ENCODE peak calls at places on chromosomes 16 and 17, in four cellular contexts. C is B cell, H is astrocyte of the cerebellum, W is A549. S is an unnamed sample.

GRCh38 chr17:67058036-67058435 is 13.7 kb downstream of the CACNG1 start:
- DNase-seq in C (no peak), H (no peak), W (no peak), S (no peak)

GRCh38 chr16:64882385-64882784 is 239.5 kb downstream of the CDH11 start:
- DNase-seq in W (no peak), H (no peak), C (no peak), S (no peak)

GRCh38 chr17:69030145-69030544 is 30.6 kb downstream of the ABCA9 start:
- DNase-seq in C (no peak), W (no peak), H (no peak), S (no peak)

GRCh38 chr17:1834378-1835149 is 4.8 kb downstream of the RPA1 start:
- DNase-seq in H (no peak), W (no peak), C (peak), S (peak)

GRCh38 chr17:68290268-68290954 is 516 bp downstream of the SLC16A6 start:
- DNase-seq in H (no peak), C (peak), W (no peak), S (peak)

GRCh38 chr17:15157051-15157450 is 108.1 kb downstream of the PMP22 start:
- DNase-seq in H (no peak), W (no peak), C (no peak), S (no peak)

GRCh38 chr16:67969286-67970039 is 1.0 kb upstream of the SLC12A4 start:
- DNase-seq in H (no peak), W (no peak), C (peak), S (no peak)

GRCh38 chr17:51572115-51572514 is 311.8 kb downstream of the UTP18 start:
- DNase-seq in W (no peak), C (no peak), H (no peak), S (no peak)

GRCh38 chr17:3529817-3530741 is 27.5 kb downstream of the TRPV3 start:
- DNase-seq in W (no peak), C (no peak), H (no peak), S (no peak)

GRCh38 chr16:57944961-57945739 is 25.8 kb downstream of the CNGB1 start:
- DNase-seq in H (no peak), C (no peak), W (no peak), S (no peak)

GRCh38 chr17:39240631-39241030 is 14.9 kb upstream of the STAC2 start:
- DNase-seq in C (no peak), W (no peak), H (no peak), S (no peak)

GRCh38 chr17:18267927-18268711 is 7.7 kb downstream of the MIEF2 start:
- DNase-seq in C (no peak), W (no peak), H (no peak), S (no peak)

GRCh38 chr17:45013021-45013997 is 38.1 kb downstream of the DCAKD start:
- DNase-seq in H (peak), W (no peak), C (no peak), S (no peak)

GRCh38 chr17:49576121-49576905 is 642 bp downstream of the NXPH3 start:
- DNase-seq in H (no peak), W (peak), C (no peak), S (no peak)

GRCh38 chr16:79587897-79588296 is 12.6 kb downstream of the MAF start:
- DNase-seq in H (no peak), C (no peak), W (no peak), S (no peak)

GRCh38 chr17:18044609-18045008 is 5.4 kb downstream of the GID4 start:
- DNase-seq in H (no peak), W (no peak), C (no peak), S (no peak)

GRCh38 chr17:28807925-28808641 is 34.5 kb downstream of the FAM222B start:
- DNase-seq in C (no peak), W (peak), H (peak), S (no peak)

GRCh38 chr17:80478487-80479245 is 2.3 kb upstream of the NPTX1 start:
- DNase-seq in W (no peak), C (no peak), H (no peak), S (no peak)

GRCh38 chr17:75124041-75124818 is 7.3 kb downstream of the NT5C start:
- DNase-seq in H (no peak), C (no peak), W (peak), S (no peak)

GRCh38 chr17:50049636-50050035 is 6.3 kb upstream of the ITGA3 start:
- DNase-seq in C (no peak), H (no peak), W (peak), S (no peak)